ENCODE peak calls at places on chromosomes 7 and 10, in six cellular contexts. Y is stimulated activated naive B cell treated with anti-CD40 and anti-IgM and Interleukin-4, amounts not matched to agents 10 μg/mL and 1 μg/mL and 100 μg/mL, for 72 hours; E is activated CD4-positive, CD25-positive, alpha-beta regulatory T cell treated with anti-CD3 and anti-CD28 coated beads, Interleukin-2, amount 50 U/mL, for 72 hours; X is stimulated activated CD4-positive, alpha-beta T cell treated with anti-CD3 and anti-CD28 coated beads, Interleukin-4, amount 100 ng/mL, for 48 hours; L is HS-5; N is non-pigmented ciliary epithelial cell. C is an unnamed sample.

GRCh38 chr10:74151879-74152722 is 1.1 kb downstream of the ADK start:
- DNase-seq in Y (no peak), E (no peak), X (no peak), L (no peak), N (no peak), C (no peak)

GRCh38 chr10:24333736-24334135 is 124.8 kb downstream of the KIAA1217 start:
- DNase-seq in Y (no peak), E (no peak), X (no peak), L (no peak), N (no peak), C (no peak)

GRCh38 chr10:31694929-31695837 is 233.4 kb downstream of the ARHGAP12 start:
- DNase-seq in Y (no peak), E (no peak), X (no peak), L (no peak), N (no peak), C (no peak)

GRCh38 chr10:69716711-69717560 is 84.8 kb upstream of the COL13A1 start:
- DNase-seq in Y (peak), E (peak), X (peak), L (no peak), N (no peak), C (peak)

GRCh38 chr7:7203813-7204575 is 21.6 kb downstream of the C1GALT1 start:
- DNase-seq in Y (no peak), E (no peak), X (no peak), L (no peak), N (no peak), C (no peak)

GRCh38 chr10:11958956-11959355 is 83.7 kb downstream of the UPF2 start:
- DNase-seq in Y (no peak), E (no peak), X (no peak), L (no peak), N (no peak), C (no peak)

GRCh38 chr7:98372993-98373392 is 27.9 kb downstream of the BAIAP2L1 start:
- DNase-seq in Y (no peak), E (no peak), X (no peak), L (peak), N (peak), C (no peak)

GRCh38 chr7:16084370-16084769 is 337.0 kb downstream of the CRPPA start:
- DNase-seq in Y (no peak), E (no peak), X (no peak), L (no peak), N (no peak), C (no peak)

GRCh38 chr7:138066954-138067394 is 9.3 kb upstream of the AKR1D1 start:
- DNase-seq in Y (no peak), E (no peak), X (no peak), L (no peak), N (no peak), C (no peak)

C was measured in stomach.